ENCODE peak calls at places on chromosomes 7 and 10, in four cellular contexts. L, V, K and A are unnamed samples.

GRCh38 chr7:134058980-134059379 is 68.2 kb upstream of the LRGUK start:
- DNase-seq in L (no peak), V (no peak), K (no peak), A (no peak)

GRCh38 chr7:116812905-116813304 is 49.5 kb upstream of the CAPZA2 start:
- DNase-seq in L (no peak), V (no peak), K (no peak), A (no peak)

GRCh38 chr7:47460251-47460989 is 121.5 kb downstream of the TNS3 start:
- DNase-seq in L (no peak), V (no peak), K (peak), A (no peak)

GRCh38 chr10:104315486-104315921 is 22.8 kb downstream of the ITPRIP start:
- DNase-seq in L (no peak), V (no peak), K (no peak), A (no peak)

GRCh38 chr7:29878081-29878688 is 71.9 kb downstream of the WIPF3 start:
- DNase-seq in L (peak), V (peak), K (no peak), A (no peak)

GRCh38 chr10:48525956-48526355 is 78.9 kb downstream of the ARHGAP22 start:
- DNase-seq in L (no peak), V (no peak), K (peak), A (no peak)

GRCh38 chr7:157527686-157528085 is 190.9 kb downstream of the DNAJB6 start:
- DNase-seq in L (no peak), V (no peak), K (peak), A (no peak)

GRCh38 chr7:50667338-50667737 is 102.1 kb upstream of the DDC start:
- DNase-seq in L (no peak), V (peak), K (no peak), A (no peak)

GRCh38 chr10:43930777-43931176 is 282.1 kb upstream of the ZNF32 start:
- DNase-seq in L (no peak), V (no peak), K (no peak), A (no peak)

GRCh38 chr10:100370561-100370975 is 23.5 kb downstream of the SCD start:
- DNase-seq in L (no peak), V (no peak), K (no peak), A (no peak)

GRCh38 chr10:88409824-88410223 is 173.3 kb downstream of the RNLS start:
- DNase-seq in L (no peak), V (no peak), K (no peak), A (no peak)

GRCh38 chr10:29470355-29470705 is 164.4 kb downstream of the SVIL start:
- DNase-seq in L (peak), V (no peak), K (no peak), A (peak)

GRCh38 chr10:30834636-30835035 is 197.0 kb downstream of the ZNF438 start:
- DNase-seq in L (no peak), V (no peak), K (no peak), A (no peak)

GRCh38 chr7:27235387-27236052 is 7.1 kb upstream of the EVX1 start:
- DNase-seq in L (peak), V (no peak), K (no peak), A (peak)

GRCh38 chr7:101519324-101520017 is 109.6 kb downstream of the MYL10 start:
- DNase-seq in L (no peak), V (no peak), K (no peak), A (no peak)

GRCh38 chr10:31318382-31318853 is 598 bp upstream of the ZEB1 start:
- DNase-seq in L (peak), V (peak), K (peak), A (no peak)

GRCh38 chr10:129329375-129330040 is 137.5 kb upstream of the MGMT start:
- DNase-seq in L (no peak), V (no peak), K (no peak), A (no peak)

GRCh38 chr7:89029864-89030263 is 234.3 kb upstream of the TEX47 start:
- DNase-seq in L (no peak), V (no peak), K (no peak), A (no peak)

GRCh38 chr10:95656291-95657164 is at the start of gene ALDH18A1:
- DNase-seq in L (peak), V (peak), K (peak), A (peak)

GRCh38 chr7:100612730-100613446 is 548 bp downstream of the MOSPD3 start:
- DNase-seq in L (no peak), V (no peak), K (peak), A (no peak)

GRCh38 chr7:139696547-139696946 is 81.3 kb downstream of the HIPK2 start:
- DNase-seq in L (no peak), V (no peak), K (no peak), A (no peak)

GRCh38 chr7:91660734-91661355 is 219.7 kb downstream of the MTERF1 start:
- DNase-seq in L (no peak), V (no peak), K (no peak), A (no peak)

GRCh38 chr7:143884978-143885559 is 16.9 kb downstream of the TCAF1 start:
- DNase-seq in L (no peak), V (peak), K (no peak), A (peak)

GRCh38 chr10:86393858-86394472 is 27.4 kb upstream of the GRID1 start:
- DNase-seq in L (no peak), V (no peak), K (no peak), A (no peak)

GRCh38 chr10:64732372-64732715 is 1211.1 kb downstream of the REEP3 start:
- DNase-seq in L (no peak), V (no peak), K (no peak), A (no peak)

GRCh38 chr10:119578355-119578754 is 18.4 kb downstream of the TIAL1 start:
- DNase-seq in L (no peak), V (no peak), K (no peak), A (no peak)

GRCh38 chr10:119267384-119267783 is 60.0 kb downstream of the GRK5 start:
- DNase-seq in L (no peak), V (no peak), K (no peak), A (no peak)

GRCh38 chr7:22849158-22849557 is 26.5 kb upstream of the TOMM7 start:
- DNase-seq in L (no peak), V (no peak), K (no peak), A (no peak)

GRCh38 chr10:30171601-30172000 is 112.2 kb upstream of the JCAD start:
- DNase-seq in L (no peak), V (no peak), K (no peak), A (no peak)

DNA sequence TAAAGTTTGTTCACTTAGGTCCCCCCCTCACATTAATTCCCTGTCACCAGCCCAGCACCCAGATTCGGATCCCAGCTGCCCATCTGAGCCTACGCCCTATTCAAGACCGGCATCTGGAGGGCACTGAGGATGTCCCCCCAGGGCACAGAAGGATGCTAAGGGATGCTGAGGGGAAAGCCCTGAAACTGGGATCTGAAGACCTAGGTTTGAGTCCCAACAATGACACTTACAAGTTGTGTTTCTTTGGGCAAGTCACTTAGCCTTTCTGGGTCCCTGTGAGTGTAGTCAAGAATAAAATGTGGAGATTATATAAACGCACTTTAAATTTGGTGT is 3.8 kb upstream of the MARVELD1 start:
- DNase-seq in L (no peak), V (no peak), K (no peak), A (no peak)
- TF ChIP-seq CTCF in L (no peak), V (peak), K (no peak), A (peak)

GRCh38 chr10:124248646-124249045 is 155.2 kb upstream of the CHST15 start:
- DNase-seq in L (no peak), V (no peak), K (no peak), A (no peak)

GRCh38 chr10:124249196-124249595 is 155.8 kb upstream of the CHST15 start:
- DNase-seq in L (no peak), V (no peak), K (peak), A (no peak)

GRCh38 chr10:124250506-124250905 is 157.1 kb upstream of the CHST15 start:
- DNase-seq in L (no peak), V (no peak), K (no peak), A (no peak)

GRCh38 chr10:124251317-124251716 is 157.9 kb upstream of the CHST15 start:
- DNase-seq in L (no peak), V (no peak), K (no peak), A (no peak)

GRCh38 chr10:124249812-124250432 is 156.5 kb upstream of the CHST15 start:
- DNase-seq in L (no peak), V (no peak), K (no peak), A (no peak)
- TF ChIP-seq CTCF in L (peak), V (no peak), K (no peak), A (no peak)

DNA sequence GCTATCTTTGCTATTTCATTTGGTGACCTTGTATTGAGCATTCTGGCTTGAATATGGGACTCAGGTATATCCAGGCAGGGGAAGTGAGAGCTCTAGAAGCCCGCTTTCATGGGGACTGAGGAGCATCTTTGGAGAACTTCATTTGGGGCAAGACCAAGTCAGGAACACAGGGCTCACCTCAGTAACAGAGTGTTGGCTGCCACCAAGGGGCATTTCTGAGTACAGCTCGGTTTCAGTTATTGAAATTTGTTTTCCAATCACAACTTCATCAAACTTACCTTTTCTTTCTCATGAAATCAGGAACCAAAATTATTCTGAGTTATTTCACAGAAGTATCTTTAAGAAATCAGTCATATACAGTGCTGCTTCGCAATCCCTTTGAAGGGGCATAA is 337.2 kb downstream of the C7orf25 start:
- DNase-seq in L (no peak), V (no peak), K (no peak), A (no peak)
- TF ChIP-seq CTCF in L (no peak), V (no peak), K (no peak), A (peak)

DNA sequence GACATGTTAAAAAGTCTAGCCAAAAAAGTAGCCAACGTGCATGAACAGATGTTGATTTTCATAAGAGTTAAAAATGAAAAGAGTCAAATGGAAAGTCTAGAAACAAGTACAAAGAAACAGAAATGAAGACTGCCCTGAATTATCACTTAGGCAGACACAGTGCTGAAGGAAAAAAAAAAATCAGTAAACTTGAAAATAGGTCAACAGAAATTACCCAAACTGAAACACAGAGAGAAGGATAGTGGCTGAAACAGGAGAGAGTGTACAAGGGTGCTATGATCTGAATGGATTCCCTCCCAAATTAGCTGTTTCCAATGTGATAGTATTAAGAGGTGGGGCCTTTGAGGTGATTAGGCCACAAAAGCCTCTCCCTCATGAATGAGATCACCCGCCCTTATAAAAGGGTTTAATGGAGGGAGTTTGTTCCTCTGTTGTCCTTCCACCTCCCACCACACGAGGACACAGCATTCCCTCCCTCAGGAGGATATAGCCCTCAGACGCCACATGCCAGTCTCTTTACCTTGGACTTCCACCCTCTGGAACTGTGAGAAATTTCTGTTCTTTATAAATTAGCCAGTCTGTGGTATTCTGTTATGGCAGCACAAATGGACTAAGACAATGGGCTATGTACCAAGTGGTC is 249.7 kb downstream of the AHR start:
- DNase-seq in L (no peak), V (no peak), K (no peak), A (no peak)
- TF ChIP-seq CTCF in L (no peak), V (no peak), K (no peak), A (no peak)

GRCh38 chr10:36182059-36182654 is 540.1 kb upstream of the FZD8 start:
- DNase-seq in L (no peak), V (no peak), K (no peak), A (no peak)
- TF ChIP-seq CTCF in L (no peak), V (no peak), K (no peak), A (no peak)